ENCODE peak calls at places on chromosomes 5 and 9, in four cellular contexts. S, J, W and A are unnamed samples.

GRCh38 chr9:35651964-35652828 is 1.5 kb upstream of the SIT1 start:
- DNase-seq in W (no peak), S (peak; percentile 13), J (no peak), A (no peak)

GRCh38 chr9:127323393-127323792 is 58.8 kb downstream of the GARNL3 start:
- DNase-seq in S (no peak), J (no peak), W (no peak), A (no peak)

GRCh38 chr9:83234541-83234940 is 171.6 kb upstream of the RASEF start:
- DNase-seq in W (no peak), S (no peak), J (no peak), A (no peak)

GRCh38 chr9:91825866-91826265 is 124.2 kb downstream of the ROR2 start:
- DNase-seq in S (no peak), J (no peak), W (no peak), A (no peak)

GRCh38 chr5:149917073-149917676 is 27.4 kb downstream of the PDE6A start:
- DNase-seq in J (no peak), S (no peak), W (no peak), A (no peak)

GRCh38 chr5:135030691-135031145 is 3.3 kb downstream of the PITX1 start:
- DNase-seq in J (no peak), S (no peak), W (no peak), A (peak; percentile 86)

GRCh38 chr9:5361326-5362005 is 21.8 kb upstream of the RLN1 start:
- DNase-seq in W (no peak), J (no peak), S (no peak), A (no peak)

GRCh38 chr5:82620957-82621600 is 342.9 kb upstream of the RPS23 start:
- DNase-seq in W (no peak), J (no peak), S (no peak), A (peak; percentile 53)

GRCh38 chr9:133346021-133346713 is 1.8 kb downstream of the MED22 start:
- DNase-seq in J (no peak), W (no peak), S (no peak), A (no peak)

GRCh38 chr9:133342570-133342969 is 5.4 kb downstream of the MED22 start:
- DNase-seq in S (no peak), W (no peak), J (no peak), A (no peak)

GRCh38 chr9:133345596-133345995 is 2.3 kb downstream of the MED22 start:
- DNase-seq in J (no peak), S (no peak), W (no peak), A (no peak)

GRCh38 chr9:133344071-133344470 is 3.9 kb downstream of the MED22 start:
- DNase-seq in S (no peak), J (no peak), W (no peak), A (no peak)

DNA sequence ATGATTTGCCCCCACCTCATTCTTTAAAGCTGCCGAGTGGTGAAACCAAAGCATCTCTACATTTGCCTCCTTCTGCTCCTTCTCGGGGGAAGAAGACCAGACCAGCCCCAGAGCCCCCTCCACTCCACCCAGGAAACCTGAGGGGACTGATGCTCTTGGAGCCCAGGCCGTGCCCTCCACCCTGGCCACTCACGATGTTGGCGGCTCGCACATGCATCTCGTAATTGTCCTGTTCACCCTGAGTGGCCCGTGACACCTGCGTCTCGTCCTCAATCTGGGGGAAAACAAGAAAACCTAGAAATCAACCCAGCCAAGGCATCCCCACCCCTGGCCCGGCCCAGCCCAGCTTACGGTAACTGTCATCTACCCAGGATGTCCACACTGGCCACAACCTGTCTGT is 3.0 kb downstream of the MED22 start:
- DNase-seq in J (no peak), S (no peak), W (no peak), A (no peak)
- H3K4me1 ChIP-seq in J (peaks cover 29% of the 10 kb centered on the region), S (peaks cover 18% of the 10 kb centered on the region), W (peaks cover 56% of the 10 kb centered on the region), A (peaks cover 23% of the 10 kb centered on the region)

GRCh38 chr9:134476256-134476941 is 150.1 kb downstream of the RXRA start:
- DNase-seq in J (no peak), W (no peak), S (no peak), A (no peak)
- H3K4me1 ChIP-seq in J (peaks cover 30% of the 10 kb centered on the region), W (peaks cover 24% of the 10 kb centered on the region), S (no peaks in the 10 kb centered on the region), A (peaks cover 19% of the 10 kb centered on the region)

DNA sequence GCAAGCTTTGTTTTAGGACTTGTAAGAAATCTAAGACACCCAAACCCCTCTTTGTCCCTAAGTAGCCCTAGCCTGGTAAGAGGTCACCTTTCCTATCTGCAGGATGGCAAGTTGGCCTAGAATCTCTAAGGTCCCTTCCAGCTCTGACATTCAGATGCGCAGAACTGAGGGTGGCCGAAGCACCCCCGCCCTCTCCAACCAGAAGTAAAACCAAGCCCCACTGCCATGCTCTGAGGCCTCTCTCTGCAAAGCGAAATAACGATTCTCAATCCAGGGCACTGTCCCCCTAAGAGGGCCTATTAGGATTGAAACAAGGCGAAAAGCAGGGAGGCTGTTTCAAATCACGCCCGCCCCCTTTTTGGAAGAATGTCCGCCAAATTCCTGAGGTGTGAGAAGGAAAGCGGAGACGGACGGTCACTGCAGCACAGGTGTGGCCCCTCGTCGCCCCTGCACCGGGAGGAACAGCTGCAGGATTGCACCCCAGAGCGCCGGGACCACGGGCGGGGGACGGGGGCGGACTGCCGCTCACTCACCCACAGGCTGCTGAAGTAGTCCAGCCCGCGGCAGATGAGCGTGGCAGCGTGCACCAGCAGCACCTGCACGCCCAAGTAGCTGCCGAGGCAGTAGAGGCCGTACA is 827 bp downstream of the TMEM245 start:
- DNase-seq in S (no peak), J (peak; percentile 16), W (no peak), A (peak; percentile 46)
- H3K4me1 ChIP-seq in S (peaks cover 28% of the 10 kb centered on the region), J (peaks cover 40% of the 10 kb centered on the region), W (peaks cover 59% of the 10 kb centered on the region), A (peaks cover 24% of the 10 kb centered on the region)

DNA sequence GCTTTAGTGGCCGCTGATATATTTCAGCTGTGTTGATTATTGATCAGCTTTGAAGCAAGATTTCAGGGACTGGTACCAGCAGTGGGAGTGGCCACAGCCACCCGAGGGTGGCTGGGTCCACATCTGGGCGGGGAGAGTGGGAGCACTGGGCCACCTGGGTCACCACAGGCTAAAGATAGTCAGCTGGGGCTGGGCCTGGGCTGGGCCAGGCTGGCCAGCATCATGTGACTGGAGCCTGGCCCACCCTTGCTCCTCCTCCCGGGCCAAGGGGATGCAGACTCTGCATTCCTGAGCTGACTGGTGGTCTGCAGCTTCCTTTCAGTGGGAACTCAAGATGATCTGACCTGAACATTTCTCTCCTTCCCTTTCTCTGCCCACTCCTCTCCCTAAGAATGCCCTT is 27.1 kb downstream of the LARP1 start:
- DNase-seq in W (no peak), S (no peak), J (no peak), A (no peak)
- H3K4me1 ChIP-seq in W (peaks cover 100% of the 10 kb centered on the region), S (peaks cover 61% of the 10 kb centered on the region), J (peaks cover 96% of the 10 kb centered on the region), A (peaks cover 14% of the 10 kb centered on the region)

DNA sequence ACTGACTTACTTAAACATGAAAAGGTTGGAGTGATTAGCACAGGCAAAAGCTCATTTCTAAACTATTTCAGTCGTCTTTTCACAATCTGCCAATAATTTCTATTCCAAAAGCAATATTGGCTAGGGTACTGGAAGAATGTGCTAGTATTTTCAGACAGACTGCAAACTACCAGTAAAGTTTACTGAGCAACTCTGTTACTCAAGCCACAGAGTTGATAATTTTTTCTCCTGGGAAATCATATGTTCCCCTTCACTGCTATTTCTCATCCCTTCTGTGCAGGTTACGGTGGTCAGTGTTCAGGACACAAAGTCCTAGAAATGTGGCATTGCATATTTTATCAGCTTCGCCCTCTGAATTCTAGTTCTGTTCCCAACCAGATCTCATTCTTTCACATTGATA is 343.3 kb upstream of the TNC start:
- DNase-seq in W (no peak), S (no peak), J (no peak), A (no peak)
- H3K4me1 ChIP-seq in W (no peaks in the 10 kb centered on the region), S (no peaks in the 10 kb centered on the region), J (no peaks in the 10 kb centered on the region), A (peaks cover 4% of the 10 kb centered on the region)

GRCh38 chr5:172411423-172412111 is 42.8 kb downstream of the SH3PXD2B start:
- DNase-seq in W (no peak), J (no peak), S (peak; percentile 79), A (peak; percentile 48)
- H3K4me1 ChIP-seq in W (peaks cover 73% of the 10 kb centered on the region), J (peaks cover 42% of the 10 kb centered on the region), S (peaks cover 48% of the 10 kb centered on the region), A (peaks cover 45% of the 10 kb centered on the region)